ENCODE peak calls at places on chromosomes 4 and X, in six cellular contexts. Z is activated effector memory CD4-positive, alpha-beta T cell treated with anti-CD3 and anti-CD28 coated beads, Interleukin-2, amount 50 U/mL, for 16 hours; P is GDM1; D is RWPE2; W is colonic mucosa; B is fibroblast of lung. N is an unnamed sample.

GRCh38 chrX:82961129-82961528 is 547.0 kb upstream of the POU3F4 start:
- DNase-seq in Z (no peak), P (no peak), D (no peak), W (no peak), B (no peak), N (no peak)

GRCh38 chrX:48957477-48957826 is at the start of gene OTUD5:
- DNase-seq in Z (peak; percentile 91), P (no peak), D (no peak), W (no peak), B (no peak), N (no peak)

GRCh38 chr4:181971411-181971810 is 271.8 kb upstream of the TENM3 start:
- DNase-seq in Z (no peak), P (no peak), D (no peak), W (no peak), B (no peak), N (no peak)

GRCh38 chr4:41506071-41506470 is 31.9 kb upstream of the LIMCH1 start:
- DNase-seq in Z (no peak), P (no peak), D (no peak), W (no peak), B (peak; percentile 46), N (no peak)

GRCh38 chr4:155582971-155583437 is 83.6 kb upstream of the GUCY1A1 start:
- DNase-seq in Z (no peak), P (peak; percentile 25), D (no peak), W (no peak), B (peak; percentile 63), N (no peak)

GRCh38 chrX:11381464-11381863 is 88.3 kb downstream of the AMELX start:
- DNase-seq in Z (no peak), P (peak; percentile 32), D (no peak), W (peak; percentile 51), B (peak; percentile 75), N (peak; percentile 34)

GRCh38 chrX:16022580-16023170 is 100.7 kb upstream of the GRPR start:
- DNase-seq in Z (no peak), P (no peak), D (no peak), W (no peak), B (peak; percentile 65), N (no peak)

GRCh38 chr4:52106142-52106541 is 55.0 kb downstream of the SPATA18 start:
- DNase-seq in Z (no peak), P (no peak), D (no peak), W (no peak), B (no peak), N (no peak)

GRCh38 chr4:114519368-114519767 is 79.2 kb upstream of the UGT8 start:
- DNase-seq in Z (no peak), P (no peak), D (no peak), W (no peak), B (no peak), N (no peak)

GRCh38 chr4:150366487-150366999 is 215.4 kb upstream of the MAB21L2 start:
- DNase-seq in Z (no peak), P (no peak), D (no peak), W (no peak), B (no peak), N (no peak)

GRCh38 chr4:33031328-33031727 is 2311.2 kb downstream of the PCDH7 start:
- DNase-seq in Z (no peak), P (no peak), D (no peak), W (no peak), B (no peak), N (no peak)

GRCh38 chrX:14946721-14947120 is 73.5 kb downstream of the MOSPD2 start:
- DNase-seq in Z (no peak), P (no peak), D (no peak), W (no peak), B (no peak), N (no peak)

GRCh38 chr4:124526760-124527159 is 185.8 kb downstream of the ANKRD50 start:
- DNase-seq in Z (no peak), P (no peak), D (no peak), W (no peak), B (no peak), N (no peak)

N was measured in CMK.